ENCODE peak calls at places on chromosomes 16 and 17, in four cellular contexts. P is stimulated activated CD8-positive, alpha-beta memory T cell treated with anti-CD3 and anti-CD28 coated beads, Interleukin-15, amount 100 ng/mL, for 1 hour; J is activated CD4-positive, CD25-positive, alpha-beta regulatory T cell; T is stimulated activated naive CD8-positive, alpha-beta T cell treated with anti-CD3 and anti-CD28 coated beads, Interleukin-15, Interleukin-2, amounts not matched to agents 100 U/mL and 50 U/mL, for 24 hours. U is an unnamed sample.

GRCh38 chr17:33072421-33073175 is 81.0 kb downstream of the SPACA3 start:
- DNase-seq in P (no peak), J (no peak), T (no peak), U (no peak)

GRCh38 chr16:48054881-48055601 is 100.8 kb downstream of the ABCC12 start:
- DNase-seq in P (no peak), J (no peak), T (peak), U (peak)

GRCh38 chr16:75457485-75458021 is 6.9 kb downstream of the TMEM170A start:
- DNase-seq in P (no peak), J (no peak), T (no peak), U (no peak)

GRCh38 chr16:77450790-77451487 is 16.1 kb upstream of the ADAMTS18 start:
- DNase-seq in P (no peak), J (no peak), T (no peak), U (no peak)

GRCh38 chr16:87383522-87384161 is at the start of gene FBXO31:
- DNase-seq in P (peak), J (peak), T (peak), U (peak)

GRCh38 chr17:28407130-28407973 is 1.3 kb upstream of the SLC46A1 start:
- DNase-seq in P (no peak), J (no peak), T (no peak), U (no peak)

GRCh38 chr17:64331946-64332493 is 58.6 kb downstream of the PECAM1 start:
- DNase-seq in P (no peak), J (no peak), T (no peak), U (no peak)

GRCh38 chr17:39099686-39100293 is 51.6 kb downstream of the PLXDC1 start:
- DNase-seq in P (no peak), J (no peak), T (no peak), U (no peak)

GRCh38 chr17:73625975-73626706 is 18.1 kb downstream of the SDK2 start:
- DNase-seq in P (no peak), J (no peak), T (no peak), U (no peak)

GRCh38 chr17:40422990-40423611 is 5.4 kb upstream of the TOP2A start:
- DNase-seq in P (no peak), J (no peak), T (no peak), U (no peak)

GRCh38 chr16:88818610-88818874 is 6.8 kb upstream of the APRT start:
- DNase-seq in P (no peak), J (no peak), T (no peak), U (no peak)

GRCh38 chr17:44354582-44355309 is 8.9 kb downstream of the FAM171A2 start:
- DNase-seq in P (peak), J (peak), T (peak), U (peak)

GRCh38 chr16:87666919-87667318 is 64.6 kb downstream of the JPH3 start:
- DNase-seq in P (no peak), J (no peak), T (no peak), U (no peak)

GRCh38 chr17:61567045-61567802 is 23.8 kb downstream of the NACA2 start:
- DNase-seq in P (no peak), J (no peak), T (no peak), U (no peak)

GRCh38 chr17:81680150-81680549 is 3.4 kb downstream of the ARL16 start:
- DNase-seq in P (no peak), J (no peak), T (no peak), U (no peak)

GRCh38 chr17:20999044-20999573 is 43.7 kb downstream of the USP22 start:
- DNase-seq in P (no peak), J (no peak), T (no peak), U (no peak)

GRCh38 chr17:63490858-63491400 is 14.1 kb downstream of the ACE start:
- DNase-seq in P (no peak), J (no peak), T (no peak), U (no peak)